ENCODE peak calls at places on chromosomes 5 and 9, in nine cellular contexts. E is PC-3, C is GM23338, F is neural progenitor cell, B is GM23248, I is OCI-LY7, Y is MM.1S, N is SK-N-SH, A is HCT116. S is an unnamed sample.

GRCh38 chr9:106859957-106860715 is 2.8 kb upstream of the ZNF462 start:
- DNase-seq in B (no peak), Y (no peak), I (no peak), E (peak), C (peak), F (peak), A (peak), N (peak), S (peak)

GRCh38 chr5:135847976-135848375 is 13.5 kb downstream of the SLC25A48 start:
- DNase-seq in B (no peak), I (no peak), N (no peak), F (no peak), C (no peak), Y (no peak), A (no peak), E (no peak), S (no peak)

GRCh38 chr5:135564305-135564704 is 14.5 kb downstream of the CXCL14 start:
- DNase-seq in C (no peak), N (no peak), A (no peak), Y (no peak), E (no peak), I (no peak), B (no peak), F (no peak), S (no peak)

GRCh38 chr5:146906803-146907202 is 28.2 kb upstream of the PPP2R2B start:
- DNase-seq in Y (no peak), C (peak), N (no peak), A (peak), B (peak), F (peak), I (no peak), E (no peak), S (peak)

GRCh38 chr5:96259211-96259772 is 173.8 kb downstream of the PCSK1 start:
- DNase-seq in I (no peak), N (no peak), Y (no peak), C (no peak), F (no peak), B (peak), A (no peak), E (peak), S (no peak)

GRCh38 chr9:36091028-36091953 is 45.2 kb upstream of the GLIPR2 start:
- DNase-seq in A (no peak), C (peak), N (no peak), B (peak), E (peak), I (no peak), Y (no peak), F (no peak), S (no peak)

GRCh38 chr5:109411627-109412026 is 1.9 kb upstream of the PJA2 start:
- DNase-seq in B (peak), F (no peak), E (peak), C (no peak), I (no peak), N (no peak), A (peak), Y (peak), S (peak)

GRCh38 chr9:17824191-17824926 is 245.5 kb downstream of the SH3GL2 start:
- DNase-seq in E (no peak), A (no peak), F (peak), C (peak), Y (peak), N (no peak), I (no peak), B (no peak), S (no peak)

GRCh38 chr5:85132269-85132668 is 747.6 kb upstream of the EDIL3 start:
- DNase-seq in F (no peak), B (no peak), C (no peak), Y (no peak), N (no peak), A (no peak), E (peak), I (no peak), S (no peak)

GRCh38 chr5:96198673-96199072 is 234.4 kb downstream of the PCSK1 start:
- DNase-seq in A (no peak), I (no peak), C (no peak), B (no peak), E (no peak), N (no peak), Y (no peak), F (no peak), S (no peak)

GRCh38 chr5:94849821-94850736 is 231.6 kb downstream of the SLF1 start:
- DNase-seq in F (peak), N (peak), B (peak), Y (peak), E (peak), I (peak), C (peak), A (peak), S (peak)

GRCh38 chr5:67058998-67059746 is 137.4 kb downstream of the CD180 start:
- DNase-seq in C (peak), A (no peak), E (no peak), I (no peak), F (peak), N (no peak), B (peak), Y (no peak), S (no peak)

GRCh38 chr9:96449522-96449843 is 486 bp upstream of the HABP4 start:
- DNase-seq in F (peak), B (no peak), N (no peak), Y (no peak), A (no peak), E (no peak), C (peak), I (no peak), S (no peak)

GRCh38 chr5:30436718-30437117 is 756.8 kb upstream of the CDH6 start:
- DNase-seq in N (no peak), I (peak), C (no peak), F (no peak), B (no peak), A (no peak), E (no peak), Y (no peak), S (no peak)

GRCh38 chr9:76371901-76372300 is 22.3 kb downstream of the RFK start:
- DNase-seq in E (peak), Y (no peak), C (no peak), B (peak), N (no peak), A (no peak), F (no peak), I (no peak), S (no peak)

GRCh38 chr5:33837301-33837700 is 54.5 kb downstream of the ADAMTS12 start:
- DNase-seq in Y (no peak), F (no peak), C (no peak), B (no peak), A (no peak), E (no peak), N (no peak), I (no peak), S (no peak)

GRCh38 chr5:167971706-167972105 is 319.7 kb upstream of the WWC1 start:
- DNase-seq in I (no peak), C (no peak), N (no peak), B (no peak), A (no peak), F (no peak), E (no peak), Y (no peak), S (no peak)

GRCh38 chr9:70614786-70615565 is 200.5 kb upstream of the KLF9 start:
- DNase-seq in Y (no peak), C (no peak), N (no peak), F (no peak), E (no peak), A (no peak), B (no peak), I (no peak), S (no peak)

GRCh38 chr5:132661231-132662003 is 3.4 kb downstream of the IL13 start:
- DNase-seq in B (peak), E (no peak), N (no peak), I (no peak), Y (no peak), C (no peak), A (no peak), F (no peak), S (no peak)
- H2AFZ ChIP-seq in B (no peak), E (no peak), N (no peak), I (no peak), Y (no peak), C (no peak), A (no peak), F (no peak), S (no peak)

GRCh38 chr5:42483472-42484154 is 60.4 kb downstream of the GHR start:
- DNase-seq in A (no peak), E (no peak), N (no peak), I (no peak), Y (peak), B (no peak), F (no peak), C (no peak), S (no peak)
- TF ChIP-seq EZH2phosphoT487 in A (no peak), E (no peak), N (no peak), I (no peak), Y (no peak), B (no peak), F (no peak), C (no peak), S (no peak)

GRCh38 chr5:173258466-173258865 is 23.5 kb upstream of the NKX2-5 start:
- DNase-seq in B (no peak), F (no peak), Y (no peak), C (no peak), I (no peak), A (no peak), N (no peak), E (no peak), S (no peak)

DNA sequence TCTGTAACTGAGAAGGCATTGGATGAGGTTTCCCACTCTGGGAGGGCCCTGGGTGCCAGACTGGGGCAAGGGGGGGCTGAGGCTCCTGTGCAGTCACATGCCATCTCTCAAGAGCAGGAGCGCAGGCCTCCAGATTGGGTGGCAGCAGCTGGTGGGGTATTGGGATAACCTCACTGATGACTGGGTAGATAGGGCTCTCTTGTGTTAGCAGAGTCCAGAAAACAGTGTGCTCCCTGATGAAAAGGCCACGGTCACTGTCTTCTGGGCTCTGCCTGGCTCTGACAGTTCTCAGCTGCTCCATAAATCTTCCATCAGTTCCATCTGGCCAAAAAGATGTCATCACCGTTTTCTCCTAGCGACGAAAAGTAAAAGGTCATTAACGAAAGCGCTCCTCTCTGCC is 21.8 kb upstream of the NKX2-5 start:
- DNase-seq in Y (no peak), B (no peak), A (no peak), E (no peak), C (no peak), F (no peak), I (no peak), N (no peak), S (no peak)
- H3K27ac ChIP-seq in Y (no peak), B (no peak), A (no peak), E (no peak), C (no peak), F (no peak), I (no peak), N (no peak), S (no peak)

DNA sequence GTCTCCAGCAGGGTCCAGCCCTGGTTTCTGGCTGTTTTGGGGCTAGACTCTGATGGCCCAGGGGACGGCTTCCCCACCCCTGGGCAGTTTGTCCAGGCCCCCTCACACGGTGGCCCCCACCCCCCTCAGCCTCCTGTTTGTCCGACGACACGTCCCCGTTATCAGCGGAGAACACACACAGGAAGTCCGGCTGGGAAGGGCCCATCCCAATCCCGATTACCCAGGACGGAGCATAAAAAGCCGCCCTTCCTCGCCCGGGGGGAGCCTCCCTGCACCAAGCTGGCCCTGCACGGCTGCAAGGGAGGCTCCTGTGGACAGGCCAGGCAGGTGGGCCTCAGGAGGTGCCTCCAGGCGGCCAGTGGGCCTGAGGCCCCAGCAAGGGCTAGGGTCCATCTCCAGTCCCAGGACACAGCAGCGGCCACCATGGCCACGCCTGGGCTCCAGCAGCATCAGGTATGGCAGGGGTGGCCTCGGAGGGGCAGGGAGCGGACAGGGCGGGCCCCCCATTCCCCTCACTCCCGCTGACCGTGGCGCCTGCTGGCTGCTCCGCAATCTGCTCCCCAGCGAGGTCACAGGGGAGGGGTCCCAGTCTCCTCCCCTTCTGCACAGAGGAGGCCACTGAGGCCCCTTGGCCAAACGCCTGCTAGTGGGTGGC is at the start of gene EGFL7:
- DNase-seq in C (no peak), E (no peak), I (no peak), B (no peak), Y (no peak), N (no peak), F (no peak), A (no peak), S (no peak)
- H2AFZ ChIP-seq in C (no peak), E (no peak), I (no peak), B (no peak), Y (no peak), N (no peak), F (no peak), A (no peak), S (no peak)

GRCh38 chr5:173706700-173707099 is 90.2 kb upstream of the BOD1 start:
- DNase-seq in B (peak), N (no peak), I (no peak), C (no peak), E (peak), Y (no peak), A (no peak), F (no peak), S (no peak)
- TF ChIP-seq EZH2phosphoT487 in B (no peak), N (no peak), I (no peak), C (no peak), E (no peak), Y (no peak), A (no peak), F (no peak), S (no peak)

GRCh38 chr9:137436761-137437600 is 4.2 kb downstream of the ENTPD8 start:
- DNase-seq in Y (no peak), I (no peak), A (no peak), E (no peak), F (no peak), C (no peak), N (no peak), B (no peak), S (no peak)

GRCh38 chr9:137435381-137435891 is 5.7 kb downstream of the ENTPD8 start:
- DNase-seq in A (no peak), C (no peak), I (no peak), B (no peak), N (no peak), E (no peak), Y (no peak), F (no peak), S (no peak)

GRCh38 chr9:137434498-137435380 is 6.4 kb downstream of the ENTPD8 start:
- DNase-seq in N (no peak), C (no peak), F (no peak), E (no peak), A (no peak), B (no peak), Y (no peak), I (no peak), S (no peak)

GRCh38 chr9:137437691-137438590 is 3.2 kb downstream of the ENTPD8 start:
- DNase-seq in A (no peak), E (no peak), I (no peak), C (no peak), Y (no peak), F (no peak), B (no peak), N (peak), S (no peak)

GRCh38 chr9:137435980-137436760 is 5.0 kb downstream of the ENTPD8 start:
- DNase-seq in N (peak), B (peak), Y (no peak), C (no peak), I (no peak), E (peak), A (peak), F (no peak), S (peak)
- H3K27ac ChIP-seq in N (peak), B (no peak), Y (no peak), C (no peak), I (no peak), E (no peak), A (peak), F (no peak), S (peak)

DNA sequence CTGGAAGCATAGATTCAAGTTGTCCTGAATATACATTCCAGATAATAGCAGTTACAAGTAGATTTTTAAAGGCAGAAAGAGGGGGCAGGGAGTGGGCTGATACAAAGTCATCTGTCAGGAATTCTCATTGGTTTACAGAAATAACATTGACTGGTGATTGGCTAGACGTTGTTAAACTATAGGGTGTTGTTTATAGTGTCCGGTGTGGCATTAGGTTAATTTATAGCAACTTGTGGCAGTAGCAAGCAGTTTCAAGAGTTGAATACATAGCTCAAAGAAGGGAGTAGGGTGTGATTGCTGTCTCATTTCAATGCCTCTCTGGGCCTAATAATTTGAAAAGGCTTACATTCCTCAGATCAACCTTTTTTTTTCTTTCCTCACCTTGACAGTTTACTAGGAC is 10.7 kb upstream of the POC5 start:
- DNase-seq in Y (no peak), A (no peak), B (no peak), N (no peak), C (no peak), F (no peak), E (no peak), I (no peak), S (no peak)
- H2AFZ ChIP-seq in Y (no peak), A (no peak), B (no peak), N (no peak), C (peak), F (no peak), E (no peak), I (no peak), S (no peak)

S was measured in hepatocyte.